ENCODE peak calls at places on chromosomes 7 and 10, in four cellular contexts. One of them, this sample, is unnamed.

GRCh38 chr10:35613597-35614226 is 8.6 kb downstream of the GJD4 start:
- DNase-seq in GM12878: no peak
- DNase-seq in A549: peak; percentile 22
- DNase-seq in H1: no peak
- DNase-seq in this sample: peak; percentile 15

GRCh38 chr7:70881470-70881869 is 250.5 kb upstream of the GALNT17 start:
- DNase-seq in GM12878: no peak
- DNase-seq in A549: no peak
- DNase-seq in H1: no peak
- DNase-seq in this sample: no peak

GRCh38 chr10:95755511-95756004 is 405 bp upstream of the ENTPD1 start:
- DNase-seq in GM12878: peak; percentile 90
- DNase-seq in A549: no peak
- DNase-seq in H1: no peak
- DNase-seq in this sample: peak; percentile 43

GRCh38 chr7:82050134-82050533 is 280.3 kb upstream of the HGF start:
- DNase-seq in GM12878: no peak
- DNase-seq in A549: peak; percentile 70
- DNase-seq in H1: no peak
- DNase-seq in this sample: no peak

GRCh38 chr10:3783313-3783689 is 1.7 kb downstream of the KLF6 start:
- DNase-seq in GM12878: peak; percentile 60
- DNase-seq in A549: no peak
- DNase-seq in H1: peak; percentile 54
- DNase-seq in this sample: peak; percentile 35

GRCh38 chr7:44965441-44965903 is 13.3 kb downstream of the MYO1G start:
- DNase-seq in GM12878: no peak
- DNase-seq in A549: no peak
- DNase-seq in H1: peak; percentile 46
- DNase-seq in this sample: no peak

GRCh38 chr10:129415261-129416135 is 51.5 kb upstream of the MGMT start:
- DNase-seq in GM12878: no peak
- DNase-seq in A549: no peak
- DNase-seq in H1: no peak
- DNase-seq in this sample: no peak

GRCh38 chr10:77291596-77292505 is 345.8 kb downstream of the KCNMA1 start:
- DNase-seq in GM12878: no peak
- DNase-seq in A549: no peak
- DNase-seq in H1: no peak
- DNase-seq in this sample: no peak

GRCh38 chr10:17029581-17030271 is 99.9 kb downstream of the CUBN start:
- DNase-seq in GM12878: no peak
- DNase-seq in A549: peak; percentile 41
- DNase-seq in H1: no peak
- DNase-seq in this sample: peak; percentile 91

GRCh38 chr10:132512693-132513345 is 24.8 kb upstream of the INPP5A start:
- DNase-seq in GM12878: no peak
- DNase-seq in A549: no peak
- DNase-seq in H1: no peak
- DNase-seq in this sample: no peak

GRCh38 chr10:110311357-110311949 is 6.7 kb upstream of the SMNDC1 start:
- DNase-seq in GM12878: peak; percentile 47
- DNase-seq in A549: peak; percentile 54
- DNase-seq in H1: no peak
- DNase-seq in this sample: peak; percentile 67

GRCh38 chr10:6229290-6229689 is 26.6 kb downstream of the PFKFB3 start:
- DNase-seq in GM12878: no peak
- DNase-seq in A549: no peak
- DNase-seq in H1: no peak
- DNase-seq in this sample: no peak

GRCh38 chr10:68561804-68562649 is 1.9 kb downstream of the TET1 start:
- DNase-seq in GM12878: no peak
- DNase-seq in A549: no peak
- DNase-seq in H1: peak; percentile 68
- DNase-seq in this sample: peak; percentile 78

GRCh38 chr10:18102404-18102803 is 37.8 kb upstream of the CACNB2 start:
- DNase-seq in GM12878: no peak
- DNase-seq in A549: no peak
- DNase-seq in H1: no peak
- DNase-seq in this sample: no peak

GRCh38 chr10:61974611-61975010 is 73.1 kb downstream of the ARID5B start:
- DNase-seq in GM12878: no peak
- DNase-seq in A549: no peak
- DNase-seq in H1: no peak
- DNase-seq in this sample: no peak

GRCh38 chr7:70640266-70640833 is 491.6 kb upstream of the GALNT17 start:
- DNase-seq in GM12878: no peak
- DNase-seq in A549: no peak
- DNase-seq in H1: no peak
- DNase-seq in this sample: no peak

GRCh38 chr10:62166331-62167154 is 102.1 kb downstream of the RTKN2 start:
- DNase-seq in GM12878: peak; percentile 54
- DNase-seq in A549: no peak
- DNase-seq in H1: no peak
- DNase-seq in this sample: no peak

GRCh38 chr10:102770108-102770482 is 26.3 kb downstream of the WBP1L start:
- DNase-seq in GM12878: no peak
- DNase-seq in A549: no peak
- DNase-seq in H1: no peak
- DNase-seq in this sample: no peak

GRCh38 chr10:44028384-44029137 is 356.3 kb downstream of the CXCL12 start:
- DNase-seq in GM12878: no peak
- DNase-seq in A549: no peak
- DNase-seq in H1: peak; percentile 29
- DNase-seq in this sample: no peak

GRCh38 chr7:131364767-131365344 is 37.2 kb downstream of the MKLN1 start:
- DNase-seq in GM12878: no peak
- DNase-seq in A549: no peak
- DNase-seq in H1: no peak
- DNase-seq in this sample: no peak

GRCh38 chr10:47400786-47401185 is 16.7 kb upstream of the ZNF488 start:
- DNase-seq in GM12878: no peak
- DNase-seq in A549: no peak
- DNase-seq in H1: no peak
- DNase-seq in this sample: no peak

GRCh38 chr7:117424090-117424829 is 3.0 kb downstream of the ASZ1 start:
- DNase-seq in GM12878: peak; percentile 24
- DNase-seq in A549: no peak
- DNase-seq in H1: no peak
- DNase-seq in this sample: no peak

GRCh38 chr10:132492323-132493035 is 45.1 kb upstream of the INPP5A start:
- DNase-seq in GM12878: no peak
- DNase-seq in A549: no peak
- DNase-seq in H1: no peak
- DNase-seq in this sample: no peak

GRCh38 chr10:35336921-35337741 is 822 bp downstream of the CCNY start:
- DNase-seq in GM12878: no peak
- DNase-seq in A549: peak; percentile 44
- DNase-seq in H1: peak; percentile 73
- DNase-seq in this sample: peak; percentile 48

GRCh38 chr10:69861251-69862240 is 59.8 kb downstream of the COL13A1 start:
- DNase-seq in GM12878: no peak
- DNase-seq in A549: peak; percentile 40
- DNase-seq in H1: no peak
- DNase-seq in this sample: no peak

GRCh38 chr7:107609861-107610260 is 29.8 kb downstream of the BCAP29 start:
- DNase-seq in GM12878: no peak
- DNase-seq in A549: no peak
- DNase-seq in H1: no peak
- DNase-seq in this sample: no peak

GRCh38 chr10:72079356-72079755 is 9.0 kb downstream of the SPOCK2 start:
- DNase-seq in GM12878: no peak
- DNase-seq in A549: no peak
- DNase-seq in H1: no peak
- DNase-seq in this sample: no peak

GRCh38 chr10:43962346-43963191 is 313.9 kb upstream of the ZNF32 start:
- DNase-seq in GM12878: no peak
- DNase-seq in A549: no peak
- DNase-seq in H1: peak; percentile 22
- DNase-seq in this sample: no peak

GRCh38 chr7:105278973-105279687 is 109.6 kb downstream of the SRPK2 start:
- DNase-seq in GM12878: no peak
- DNase-seq in A549: no peak
- DNase-seq in H1: no peak
- DNase-seq in this sample: no peak
- TF ChIP-seq CHD2 in GM12878: no peak
- TF ChIP-seq CHD2 in A549: no peak
- TF ChIP-seq CHD2 in H1: no peak
- TF ChIP-seq CHD2 in this sample: no peak

GRCh38 chr7:147509052-147509480 is 1081.5 kb upstream of the C7orf33 start:
- DNase-seq in GM12878: no peak
- DNase-seq in A549: no peak
- DNase-seq in H1: no peak
- DNase-seq in this sample: no peak

GRCh38 chr7:147510913-147511312 is 1079.7 kb upstream of the C7orf33 start:
- DNase-seq in GM12878: no peak
- DNase-seq in A549: no peak
- DNase-seq in H1: no peak
- DNase-seq in this sample: no peak

GRCh38 chr7:147509859-147510542 is 1080.6 kb upstream of the C7orf33 start:
- DNase-seq in GM12878: no peak
- DNase-seq in A549: no peak
- DNase-seq in H1: no peak
- DNase-seq in this sample: no peak

GRCh38 chr7:147519062-147519461 is 1071.5 kb upstream of the C7orf33 start:
- DNase-seq in GM12878: no peak
- DNase-seq in A549: no peak
- DNase-seq in H1: no peak
- DNase-seq in this sample: no peak

DNA sequence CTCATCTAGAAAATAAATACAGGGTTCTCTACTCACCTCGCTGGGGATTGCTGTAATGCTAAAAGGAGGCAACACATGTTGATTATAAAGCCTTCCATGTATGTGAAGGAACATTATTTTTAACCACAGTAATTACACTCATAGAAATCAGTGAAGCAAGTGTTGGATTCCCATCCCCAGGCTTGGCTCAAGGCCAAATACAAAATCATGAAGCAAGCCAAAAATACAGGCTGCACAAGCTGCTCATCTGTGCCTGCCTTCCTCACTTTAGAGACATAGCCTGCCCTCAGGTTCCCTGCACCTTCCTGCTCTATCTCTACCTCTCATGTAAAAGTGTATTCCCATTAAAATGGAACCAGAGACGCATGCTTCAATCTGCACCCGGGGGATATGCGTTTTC is 1077.1 kb upstream of the C7orf33 start:
- DNase-seq in GM12878: no peak
- DNase-seq in A549: no peak
- DNase-seq in H1: no peak
- DNase-seq in this sample: no peak
- TF ChIP-seq CHD2 in GM12878: no peak
- TF ChIP-seq CHD2 in A549: no peak
- TF ChIP-seq CHD2 in H1: no peak
- TF ChIP-seq CHD2 in this sample: no peak

GRCh38 chr7:2107386-2108085 is 125.2 kb downstream of the MAD1L1 start:
- DNase-seq in GM12878: no peak
- DNase-seq in A549: no peak
- DNase-seq in H1: no peak
- DNase-seq in this sample: no peak

GRCh38 chr7:2108501-2109250 is 124.1 kb downstream of the MAD1L1 start:
- DNase-seq in GM12878: no peak
- DNase-seq in A549: no peak
- DNase-seq in H1: no peak
- DNase-seq in this sample: no peak

GRCh38 chr7:2110586-2111396 is 122.0 kb downstream of the MAD1L1 start:
- DNase-seq in GM12878: no peak
- DNase-seq in A549: no peak
- DNase-seq in H1: no peak
- DNase-seq in this sample: no peak

GRCh38 chr7:2109936-2110585 is 122.7 kb downstream of the MAD1L1 start:
- DNase-seq in GM12878: peak; percentile 36
- DNase-seq in A549: peak; percentile 87
- DNase-seq in H1: no peak
- DNase-seq in this sample: peak; percentile 85

DNA sequence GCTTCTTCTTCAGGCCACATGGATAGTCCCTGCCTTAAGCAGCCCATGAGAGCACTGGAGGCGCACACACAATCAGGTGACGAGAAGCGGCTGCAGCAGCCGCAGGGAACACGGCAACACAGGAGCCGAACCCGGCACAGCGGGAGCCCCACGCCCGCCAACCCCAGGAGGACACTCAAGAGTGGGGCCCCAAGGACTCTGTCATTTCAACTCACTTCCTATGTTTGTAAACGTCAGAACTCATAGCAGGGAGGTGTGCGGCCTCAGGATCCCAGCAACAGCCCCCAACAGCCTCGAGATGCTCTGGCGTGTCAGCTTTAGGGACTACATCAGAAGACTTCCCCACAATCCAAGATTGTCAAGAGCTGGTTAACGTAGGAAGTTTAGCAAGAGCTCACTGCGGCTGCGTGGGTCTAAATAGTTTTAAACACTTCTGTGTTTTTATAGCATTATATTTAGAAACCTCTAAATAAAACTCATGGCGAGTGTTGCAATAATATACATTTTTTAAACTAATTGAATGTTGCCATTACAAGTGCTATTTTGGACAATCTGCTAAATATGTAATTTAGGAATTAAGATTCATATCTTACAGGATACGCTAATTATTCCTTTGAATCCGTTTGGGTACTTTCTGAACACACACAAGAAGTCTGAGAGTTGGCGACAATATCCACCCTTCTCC is 123.4 kb downstream of the MAD1L1 start:
- DNase-seq in GM12878: no peak
- DNase-seq in A549: no peak
- DNase-seq in H1: no peak
- DNase-seq in this sample: peak; percentile 21
- TF ChIP-seq CHD2 in GM12878: no peak
- TF ChIP-seq CHD2 in A549: no peak
- TF ChIP-seq CHD2 in H1: no peak
- TF ChIP-seq CHD2 in this sample: no peak

DNA sequence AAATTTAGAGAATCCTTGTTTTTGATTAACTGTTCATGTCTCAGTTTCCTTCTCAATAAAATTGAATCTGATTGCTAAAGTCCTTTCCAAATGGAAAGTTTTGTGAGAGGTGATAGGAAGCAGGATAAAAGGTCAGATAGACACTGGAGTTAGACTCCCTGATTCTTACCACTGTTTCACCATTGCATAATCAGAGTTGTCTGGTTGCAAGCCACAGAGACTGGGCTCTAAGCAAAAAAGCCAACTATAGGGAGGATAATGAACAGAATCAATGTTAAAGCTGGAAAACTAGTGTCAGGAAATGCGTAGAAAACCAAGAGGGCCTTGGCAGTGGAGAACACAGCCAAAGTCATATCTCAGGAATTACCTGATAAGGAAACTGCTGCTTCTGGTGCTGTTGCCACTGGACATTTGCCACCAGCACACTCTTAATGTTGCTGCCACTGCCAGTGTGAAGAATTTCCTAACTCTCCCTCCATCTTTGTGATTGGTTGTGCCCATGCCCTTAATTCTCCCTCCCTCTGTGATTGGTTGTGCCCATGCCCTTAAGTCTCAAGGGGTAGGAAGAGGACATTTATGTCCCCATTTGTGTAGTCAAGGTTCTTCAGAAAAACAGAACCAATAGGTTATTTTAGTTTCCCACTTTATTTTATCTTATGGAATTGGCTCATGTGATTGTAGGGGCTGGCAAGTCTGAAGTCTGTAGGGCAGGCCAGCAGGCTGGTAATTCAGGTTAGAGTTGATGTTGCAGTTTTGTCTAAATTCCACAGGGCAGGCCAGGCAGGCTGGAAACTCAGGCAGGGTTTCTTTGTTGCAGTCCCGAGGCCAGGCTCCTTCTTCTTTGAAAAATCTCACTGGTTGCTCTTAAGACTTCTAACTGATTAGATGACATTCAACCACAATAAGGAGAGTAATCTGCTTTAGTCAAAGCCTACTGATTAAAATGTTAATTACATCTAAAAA is 639.0 kb downstream of the REEP3 start:
- DNase-seq in GM12878: no peak
- DNase-seq in A549: no peak
- DNase-seq in H1: no peak
- DNase-seq in this sample: no peak
- TF ChIP-seq CHD2 in GM12878: no peak
- TF ChIP-seq CHD2 in A549: no peak
- TF ChIP-seq CHD2 in H1: no peak
- TF ChIP-seq CHD2 in this sample: no peak